ENCODE peak calls at places on chromosomes 12 and 14, in five cellular contexts. One of them, this sample, is unnamed.

GRCh38 chr12:110960795-110961194 is 40.4 kb upstream of the MYL2 start:
- DNase-seq in AG04450: no peak
- DNase-seq in lung: no peak
- DNase-seq in IMR-90: no peak
- DNase-seq in thoracic aorta: no peak
- DNase-seq in this sample: no peak

GRCh38 chr14:104784846-104785707 is 10.5 kb downstream of the AKT1 start:
- DNase-seq in AG04450: no peak
- DNase-seq in thoracic aorta: no peak
- DNase-seq in IMR-90: no peak
- DNase-seq in lung: peak
- DNase-seq in this sample: no peak

GRCh38 chr14:65286443-65286842 is 126.1 kb upstream of the FUT8 start:
- DNase-seq in IMR-90: no peak
- DNase-seq in lung: no peak
- DNase-seq in AG04450: no peak
- DNase-seq in thoracic aorta: no peak
- DNase-seq in this sample: peak

GRCh38 chr12:131280426-131280825 is 326.7 kb downstream of the ADGRD1 start:
- DNase-seq in lung: no peak
- DNase-seq in AG04450: no peak
- DNase-seq in thoracic aorta: no peak
- DNase-seq in IMR-90: no peak
- DNase-seq in this sample: no peak

GRCh38 chr14:64973826-64974225 is 1.7 kb upstream of the RAB15 start:
- DNase-seq in thoracic aorta: no peak
- DNase-seq in AG04450: no peak
- DNase-seq in lung: no peak
- DNase-seq in IMR-90: no peak
- DNase-seq in this sample: no peak

GRCh38 chr12:111256629-111257434 is 112.1 kb downstream of the PHETA1 start:
- DNase-seq in AG04450: no peak
- DNase-seq in thoracic aorta: no peak
- DNase-seq in lung: no peak
- DNase-seq in IMR-90: no peak
- DNase-seq in this sample: no peak

GRCh38 chr14:102323102-102323501 is 3.6 kb downstream of the ZNF839 start:
- DNase-seq in thoracic aorta: peak
- DNase-seq in IMR-90: peak
- DNase-seq in lung: peak
- DNase-seq in AG04450: peak
- DNase-seq in this sample: peak

GRCh38 chr12:61362037-61362436 is 898.2 kb upstream of the USP15 start:
- DNase-seq in thoracic aorta: no peak
- DNase-seq in IMR-90: no peak
- DNase-seq in AG04450: no peak
- DNase-seq in lung: no peak
- DNase-seq in this sample: no peak

GRCh38 chr14:74945852-74946658 is 9.3 kb downstream of the PGF start:
- DNase-seq in thoracic aorta: peak
- DNase-seq in lung: peak
- DNase-seq in IMR-90: peak
- DNase-seq in AG04450: no peak
- DNase-seq in this sample: peak

GRCh38 chr12:89568484-89568883 is 42.6 kb upstream of the POC1B start:
- DNase-seq in lung: no peak
- DNase-seq in IMR-90: no peak
- DNase-seq in AG04450: no peak
- DNase-seq in thoracic aorta: no peak
- DNase-seq in this sample: no peak

GRCh38 chr12:121905746-121906145 is 12.6 kb upstream of the CFAP251 start:
- DNase-seq in AG04450: no peak
- DNase-seq in lung: no peak
- DNase-seq in thoracic aorta: no peak
- DNase-seq in IMR-90: peak
- DNase-seq in this sample: no peak

DNA sequence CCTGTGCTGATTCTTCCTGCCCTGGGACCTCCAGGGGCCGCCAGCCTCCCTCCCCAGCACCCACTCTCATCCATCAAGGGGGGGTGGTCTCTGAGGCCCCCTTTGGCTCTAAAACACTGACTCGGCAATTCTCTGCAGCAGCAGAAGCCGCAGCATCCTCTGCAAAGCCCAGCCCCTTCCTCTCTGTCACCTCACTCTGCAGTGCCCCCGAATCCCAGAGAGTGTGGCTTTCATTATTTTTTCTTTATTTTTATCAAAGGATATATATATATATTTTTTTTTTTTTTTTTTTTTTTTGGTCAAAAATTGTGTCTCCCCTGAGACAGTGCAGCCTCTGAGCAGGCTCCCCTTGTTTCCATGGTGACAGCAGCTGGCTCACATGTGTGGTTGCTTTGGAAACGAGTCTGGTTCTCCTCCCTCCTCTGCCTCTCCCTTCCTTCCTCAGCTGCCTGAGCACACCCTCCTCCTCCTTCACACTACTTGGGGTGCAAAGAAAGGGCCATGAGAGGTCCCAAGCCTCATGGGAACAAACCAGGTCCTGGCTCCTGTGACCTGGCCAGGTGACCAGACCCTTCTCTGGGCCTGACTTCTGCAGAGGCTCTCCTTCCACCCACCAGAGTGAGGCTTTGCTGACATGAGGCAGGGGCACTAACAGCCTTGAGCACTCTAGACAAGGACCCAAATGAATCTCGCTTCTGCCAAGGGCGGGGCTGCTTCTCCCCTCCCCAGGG is 100.5 kb downstream of the LRRC74A start:
- DNase-seq in AG04450: no peak
- DNase-seq in IMR-90: peak
- DNase-seq in thoracic aorta: no peak
- DNase-seq in lung: no peak
- DNase-seq in this sample: peak
- H3K4me3 ChIP-seq in AG04450: no peak
- H3K4me3 ChIP-seq in IMR-90: no peak
- H3K4me3 ChIP-seq in thoracic aorta: no peak
- H3K4me3 ChIP-seq in lung: no peak
- H3K4me3 ChIP-seq in this sample: no peak

DNA sequence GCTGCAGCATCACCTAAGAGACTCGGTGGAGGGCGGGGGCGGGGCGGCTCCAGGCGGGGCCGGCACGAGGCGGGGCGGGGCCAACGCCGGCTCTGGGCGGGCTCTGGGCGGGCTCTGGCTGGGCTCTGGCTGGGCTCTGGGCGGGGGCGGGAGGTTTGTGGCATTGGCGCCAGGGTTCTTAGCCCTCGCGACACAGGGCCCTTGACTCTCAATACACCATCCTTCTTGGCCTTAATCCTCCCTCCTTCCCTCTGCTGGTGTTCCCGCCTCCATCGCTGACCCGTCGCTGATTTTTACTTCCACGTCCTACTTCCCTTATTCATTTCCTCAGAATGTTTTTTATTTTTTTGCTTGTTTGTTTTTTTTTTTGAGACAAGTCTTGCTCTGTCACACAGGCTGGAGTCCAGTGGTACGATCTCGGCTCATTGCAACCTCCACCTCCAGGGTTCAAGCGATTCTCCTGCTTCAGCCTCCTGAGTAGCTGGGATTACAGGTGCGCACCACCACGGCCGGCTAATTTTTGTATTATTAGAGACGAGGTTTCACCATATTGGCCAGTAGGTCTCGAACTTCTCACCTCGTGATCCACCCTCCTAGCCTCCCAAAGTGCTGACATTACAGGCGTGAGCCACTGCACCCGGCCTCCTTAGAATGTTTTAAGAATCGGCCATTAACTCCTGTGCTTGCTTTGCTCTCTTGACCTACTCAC is at the start of gene BLTP3B:
- DNase-seq in lung: peak
- DNase-seq in thoracic aorta: peak
- DNase-seq in AG04450: peak
- DNase-seq in IMR-90: peak
- DNase-seq in this sample: peak
- H3K4me3 ChIP-seq in lung: peak
- H3K4me3 ChIP-seq in thoracic aorta: peak
- H3K4me3 ChIP-seq in AG04450: peak
- H3K4me3 ChIP-seq in IMR-90: peak
- H3K4me3 ChIP-seq in this sample: peak

GRCh38 chr12:49664167-49664566 is 40.8 kb downstream of the PRPF40B start:
- DNase-seq in IMR-90: no peak
- DNase-seq in thoracic aorta: no peak
- DNase-seq in lung: no peak
- DNase-seq in AG04450: no peak
- DNase-seq in this sample: no peak

GRCh38 chr12:49665384-49665783 is 41.8 kb downstream of the FMNL3 start:
- DNase-seq in IMR-90: no peak
- DNase-seq in AG04450: no peak
- DNase-seq in thoracic aorta: no peak
- DNase-seq in lung: no peak
- DNase-seq in this sample: no peak

GRCh38 chr12:49661191-49661590 is 37.8 kb downstream of the PRPF40B start:
- DNase-seq in IMR-90: no peak
- DNase-seq in AG04450: no peak
- DNase-seq in thoracic aorta: no peak
- DNase-seq in lung: no peak
- DNase-seq in this sample: no peak

GRCh38 chr12:49664591-49665146 is 41.3 kb downstream of the PRPF40B start:
- DNase-seq in AG04450: no peak
- DNase-seq in IMR-90: no peak
- DNase-seq in lung: no peak
- DNase-seq in thoracic aorta: no peak
- DNase-seq in this sample: no peak

DNA sequence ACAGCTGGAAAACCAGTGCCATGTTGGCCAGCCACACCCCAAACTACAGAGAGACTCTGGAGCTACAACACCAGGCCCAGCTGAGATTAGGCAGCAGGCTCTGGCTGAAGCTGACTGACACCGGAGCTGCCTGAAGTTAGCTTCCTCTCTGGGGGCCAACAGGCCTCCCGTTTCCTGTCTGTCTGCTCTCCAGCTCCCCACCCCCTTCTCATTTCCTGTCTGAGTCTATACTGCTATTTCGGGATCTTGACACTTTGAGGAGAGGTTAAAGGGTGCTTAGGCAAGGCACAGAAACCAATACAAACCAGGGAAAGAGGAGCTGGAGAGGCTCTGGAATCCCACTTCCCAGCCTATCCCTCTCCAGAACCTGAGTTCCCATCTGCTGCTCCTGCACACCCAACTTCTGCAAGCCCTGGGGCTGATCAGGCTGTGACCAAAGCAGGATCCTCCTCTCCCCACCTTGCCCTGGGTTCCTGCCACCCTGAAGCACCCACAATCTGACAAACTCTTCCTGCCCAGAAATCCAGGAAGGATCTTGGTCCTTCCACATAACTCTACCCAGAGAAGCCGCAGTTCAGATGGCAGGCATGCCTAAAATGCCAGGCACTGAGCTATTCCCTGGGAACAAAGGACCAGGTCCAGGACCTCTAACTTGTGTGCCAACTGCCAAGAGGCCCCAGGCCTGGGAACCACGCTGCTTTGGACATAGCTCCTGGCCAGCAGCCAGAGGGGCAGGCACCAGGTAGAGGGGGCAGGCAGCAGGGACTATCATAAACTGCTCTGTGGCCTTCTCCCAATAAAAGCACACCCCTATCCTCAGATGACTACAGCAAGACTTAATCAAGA is 39.9 kb downstream of the PRPF40B start:
- DNase-seq in lung: peak
- DNase-seq in IMR-90: peak
- DNase-seq in AG04450: peak
- DNase-seq in thoracic aorta: no peak
- DNase-seq in this sample: peak
- H3K4me3 ChIP-seq in lung: no peak
- H3K4me3 ChIP-seq in IMR-90: no peak
- H3K4me3 ChIP-seq in AG04450: no peak
- H3K4me3 ChIP-seq in thoracic aorta: no peak
- H3K4me3 ChIP-seq in this sample: no peak

GRCh38 chr12:85036736-85037135 is 585 bp downstream of the LRRIQ1 start:
- DNase-seq in lung: no peak
- DNase-seq in AG04450: no peak
- DNase-seq in IMR-90: no peak
- DNase-seq in thoracic aorta: no peak
- DNase-seq in this sample: no peak
- H3K4me3 ChIP-seq in lung: no peak
- H3K4me3 ChIP-seq in AG04450: peak
- H3K4me3 ChIP-seq in IMR-90: peak
- H3K4me3 ChIP-seq in thoracic aorta: peak
- H3K4me3 ChIP-seq in this sample: peak

GRCh38 chr12:6769003-6769389 is 2.8 kb downstream of the PTMS start:
- DNase-seq in thoracic aorta: no peak
- DNase-seq in AG04450: no peak
- DNase-seq in lung: no peak
- DNase-seq in IMR-90: peak
- DNase-seq in this sample: peak
- H3K4me3 ChIP-seq in thoracic aorta: peak
- H3K4me3 ChIP-seq in AG04450: peak
- H3K4me3 ChIP-seq in lung: no peak
- H3K4me3 ChIP-seq in IMR-90: no peak
- H3K4me3 ChIP-seq in this sample: peak